ENCODE peak calls at places on chromosome 1, in nine cellular contexts. One of them, this sample, is unnamed.

GRCh38 chr1:23793018-23793781 is 2.3 kb downstream of the LYPLA2 start:
- DNase-seq in naive thymus-derived CD4-positive, alpha-beta T cell: peak
- DNase-seq in brain microvascular endothelial cell: no peak
- DNase-seq in ureter: no peak
- DNase-seq in activated T-helper 1 cell treated with Interleukin-2 at 50 U/mL for 16 hours: no peak
- DNase-seq in M059J: peak
- DNase-seq in MV-4-11: peak
- DNase-seq in AG09319: no peak
- DNase-seq in ecto neural progenitor cell: no peak
- DNase-seq in this sample: no peak

GRCh38 chr1:218414060-218414728 is 69.1 kb downstream of the TGFB2 start:
- DNase-seq in naive thymus-derived CD4-positive, alpha-beta T cell: no peak
- DNase-seq in brain microvascular endothelial cell: no peak
- DNase-seq in ureter: no peak
- DNase-seq in activated T-helper 1 cell treated with Interleukin-2 at 50 U/mL for 16 hours: no peak
- DNase-seq in M059J: no peak
- DNase-seq in MV-4-11: peak
- DNase-seq in AG09319: no peak
- DNase-seq in ecto neural progenitor cell: no peak
- DNase-seq in this sample: no peak

GRCh38 chr1:106944721-106945120 is 111.8 kb upstream of the PRMT6 start:
- DNase-seq in naive thymus-derived CD4-positive, alpha-beta T cell: no peak
- DNase-seq in brain microvascular endothelial cell: no peak
- DNase-seq in ureter: no peak
- DNase-seq in activated T-helper 1 cell treated with Interleukin-2 at 50 U/mL for 16 hours: no peak
- DNase-seq in M059J: no peak
- DNase-seq in MV-4-11: no peak
- DNase-seq in AG09319: no peak
- DNase-seq in ecto neural progenitor cell: no peak
- DNase-seq in this sample: no peak

GRCh38 chr1:1754051-1754815 is 24.0 kb downstream of the NADK start:
- DNase-seq in naive thymus-derived CD4-positive, alpha-beta T cell: no peak
- DNase-seq in brain microvascular endothelial cell: no peak
- DNase-seq in ureter: no peak
- DNase-seq in activated T-helper 1 cell treated with Interleukin-2 at 50 U/mL for 16 hours: no peak
- DNase-seq in M059J: no peak
- DNase-seq in MV-4-11: no peak
- DNase-seq in AG09319: no peak
- DNase-seq in ecto neural progenitor cell: no peak
- DNase-seq in this sample: no peak

GRCh38 chr1:24903011-24903461 is 27.0 kb downstream of the RUNX3 start:
- DNase-seq in naive thymus-derived CD4-positive, alpha-beta T cell: no peak
- DNase-seq in brain microvascular endothelial cell: no peak
- DNase-seq in ureter: no peak
- DNase-seq in activated T-helper 1 cell treated with Interleukin-2 at 50 U/mL for 16 hours: no peak
- DNase-seq in M059J: no peak
- DNase-seq in MV-4-11: no peak
- DNase-seq in AG09319: no peak
- DNase-seq in ecto neural progenitor cell: no peak
- DNase-seq in this sample: no peak

GRCh38 chr1:30197959-30198760 is 525.2 kb downstream of the MATN1 start:
- DNase-seq in naive thymus-derived CD4-positive, alpha-beta T cell: no peak
- DNase-seq in brain microvascular endothelial cell: no peak
- DNase-seq in ureter: no peak
- DNase-seq in activated T-helper 1 cell treated with Interleukin-2 at 50 U/mL for 16 hours: no peak
- DNase-seq in M059J: no peak
- DNase-seq in MV-4-11: no peak
- DNase-seq in AG09319: no peak
- DNase-seq in ecto neural progenitor cell: no peak
- DNase-seq in this sample: no peak

GRCh38 chr1:147892731-147893214 is 9.8 kb upstream of the GJA8 start:
- DNase-seq in naive thymus-derived CD4-positive, alpha-beta T cell: peak
- DNase-seq in brain microvascular endothelial cell: peak
- DNase-seq in ureter: no peak
- DNase-seq in activated T-helper 1 cell treated with Interleukin-2 at 50 U/mL for 16 hours: no peak
- DNase-seq in M059J: peak
- DNase-seq in MV-4-11: peak
- DNase-seq in AG09319: peak
- DNase-seq in ecto neural progenitor cell: no peak
- DNase-seq in this sample: peak

GRCh38 chr1:209416009-209416408 is 167.5 kb upstream of the CAMK1G start:
- DNase-seq in naive thymus-derived CD4-positive, alpha-beta T cell: no peak
- DNase-seq in brain microvascular endothelial cell: no peak
- DNase-seq in ureter: peak
- DNase-seq in activated T-helper 1 cell treated with Interleukin-2 at 50 U/mL for 16 hours: no peak
- DNase-seq in M059J: peak
- DNase-seq in MV-4-11: no peak
- DNase-seq in AG09319: no peak
- DNase-seq in ecto neural progenitor cell: no peak
- DNase-seq in this sample: no peak

GRCh38 chr1:101003012-101003650 is 22.5 kb downstream of the DPH5 start:
- DNase-seq in naive thymus-derived CD4-positive, alpha-beta T cell: no peak
- DNase-seq in brain microvascular endothelial cell: no peak
- DNase-seq in ureter: no peak
- DNase-seq in activated T-helper 1 cell treated with Interleukin-2 at 50 U/mL for 16 hours: no peak
- DNase-seq in M059J: peak
- DNase-seq in MV-4-11: no peak
- DNase-seq in AG09319: no peak
- DNase-seq in ecto neural progenitor cell: no peak
- DNase-seq in this sample: no peak

GRCh38 chr1:26848947-26849774 is 13.8 kb upstream of the SFN start:
- DNase-seq in naive thymus-derived CD4-positive, alpha-beta T cell: no peak
- DNase-seq in brain microvascular endothelial cell: peak
- DNase-seq in ureter: no peak
- DNase-seq in activated T-helper 1 cell treated with Interleukin-2 at 50 U/mL for 16 hours: no peak
- DNase-seq in M059J: peak
- DNase-seq in MV-4-11: no peak
- DNase-seq in AG09319: peak
- DNase-seq in ecto neural progenitor cell: no peak
- DNase-seq in this sample: no peak

GRCh38 chr1:207844374-207844773 is 66.6 kb downstream of the CD34 start:
- DNase-seq in naive thymus-derived CD4-positive, alpha-beta T cell: no peak
- DNase-seq in brain microvascular endothelial cell: no peak
- DNase-seq in ureter: no peak
- DNase-seq in activated T-helper 1 cell treated with Interleukin-2 at 50 U/mL for 16 hours: no peak
- DNase-seq in M059J: no peak
- DNase-seq in MV-4-11: peak
- DNase-seq in AG09319: no peak
- DNase-seq in ecto neural progenitor cell: no peak
- DNase-seq in this sample: no peak

GRCh38 chr1:32249831-32250525 is 1.1 kb upstream of the LCK start:
- DNase-seq in naive thymus-derived CD4-positive, alpha-beta T cell: peak
- DNase-seq in brain microvascular endothelial cell: no peak
- DNase-seq in ureter: peak
- DNase-seq in activated T-helper 1 cell treated with Interleukin-2 at 50 U/mL for 16 hours: peak
- DNase-seq in M059J: peak
- DNase-seq in MV-4-11: peak
- DNase-seq in AG09319: no peak
- DNase-seq in ecto neural progenitor cell: no peak
- DNase-seq in this sample: peak

GRCh38 chr1:168470821-168471473 is 72.8 kb downstream of the XCL2 start:
- DNase-seq in naive thymus-derived CD4-positive, alpha-beta T cell: no peak
- DNase-seq in brain microvascular endothelial cell: peak
- DNase-seq in ureter: no peak
- DNase-seq in activated T-helper 1 cell treated with Interleukin-2 at 50 U/mL for 16 hours: no peak
- DNase-seq in M059J: peak
- DNase-seq in MV-4-11: peak
- DNase-seq in AG09319: peak
- DNase-seq in ecto neural progenitor cell: no peak
- DNase-seq in this sample: no peak

GRCh38 chr1:160499631-160500030 is 23.4 kb downstream of the SLAMF6 start:
- DNase-seq in naive thymus-derived CD4-positive, alpha-beta T cell: no peak
- DNase-seq in brain microvascular endothelial cell: no peak
- DNase-seq in ureter: no peak
- DNase-seq in activated T-helper 1 cell treated with Interleukin-2 at 50 U/mL for 16 hours: no peak
- DNase-seq in M059J: no peak
- DNase-seq in MV-4-11: no peak
- DNase-seq in AG09319: no peak
- DNase-seq in ecto neural progenitor cell: no peak
- DNase-seq in this sample: no peak

GRCh38 chr1:55503663-55504305 is 288.6 kb upstream of the USP24 start:
- DNase-seq in naive thymus-derived CD4-positive, alpha-beta T cell: no peak
- DNase-seq in brain microvascular endothelial cell: no peak
- DNase-seq in ureter: no peak
- DNase-seq in activated T-helper 1 cell treated with Interleukin-2 at 50 U/mL for 16 hours: no peak
- DNase-seq in M059J: peak
- DNase-seq in MV-4-11: no peak
- DNase-seq in AG09319: peak
- DNase-seq in ecto neural progenitor cell: no peak
- DNase-seq in this sample: no peak

GRCh38 chr1:61056674-61057439 is 25.5 kb upstream of the NFIA start:
- DNase-seq in naive thymus-derived CD4-positive, alpha-beta T cell: peak
- DNase-seq in brain microvascular endothelial cell: peak
- DNase-seq in ureter: peak
- DNase-seq in activated T-helper 1 cell treated with Interleukin-2 at 50 U/mL for 16 hours: no peak
- DNase-seq in M059J: no peak
- DNase-seq in MV-4-11: no peak
- DNase-seq in AG09319: no peak
- DNase-seq in ecto neural progenitor cell: peak
- DNase-seq in this sample: peak

GRCh38 chr1:109767596-109768334 is 4.0 kb upstream of the EPS8L3 start:
- DNase-seq in naive thymus-derived CD4-positive, alpha-beta T cell: no peak
- DNase-seq in brain microvascular endothelial cell: no peak
- DNase-seq in ureter: no peak
- DNase-seq in activated T-helper 1 cell treated with Interleukin-2 at 50 U/mL for 16 hours: no peak
- DNase-seq in M059J: no peak
- DNase-seq in MV-4-11: no peak
- DNase-seq in AG09319: no peak
- DNase-seq in ecto neural progenitor cell: no peak
- DNase-seq in this sample: no peak

GRCh38 chr1:213669964-213670691 is 317.6 kb upstream of the PROX1 start:
- DNase-seq in naive thymus-derived CD4-positive, alpha-beta T cell: peak
- DNase-seq in brain microvascular endothelial cell: no peak
- DNase-seq in ureter: no peak
- DNase-seq in activated T-helper 1 cell treated with Interleukin-2 at 50 U/mL for 16 hours: no peak
- DNase-seq in M059J: no peak
- DNase-seq in MV-4-11: no peak
- DNase-seq in AG09319: no peak
- DNase-seq in ecto neural progenitor cell: no peak
- DNase-seq in this sample: no peak

GRCh38 chr1:232174306-232174705 is 455.6 kb downstream of the SIPA1L2 start:
- DNase-seq in naive thymus-derived CD4-positive, alpha-beta T cell: no peak
- DNase-seq in brain microvascular endothelial cell: no peak
- DNase-seq in ureter: no peak
- DNase-seq in activated T-helper 1 cell treated with Interleukin-2 at 50 U/mL for 16 hours: no peak
- DNase-seq in M059J: no peak
- DNase-seq in MV-4-11: no peak
- DNase-seq in AG09319: no peak
- DNase-seq in ecto neural progenitor cell: no peak
- DNase-seq in this sample: no peak

GRCh38 chr1:88618331-88618730 is 65.7 kb upstream of the PKN2 start:
- DNase-seq in naive thymus-derived CD4-positive, alpha-beta T cell: no peak
- DNase-seq in brain microvascular endothelial cell: no peak
- DNase-seq in ureter: no peak
- DNase-seq in activated T-helper 1 cell treated with Interleukin-2 at 50 U/mL for 16 hours: no peak
- DNase-seq in M059J: no peak
- DNase-seq in MV-4-11: no peak
- DNase-seq in AG09319: no peak
- DNase-seq in ecto neural progenitor cell: no peak
- DNase-seq in this sample: no peak

GRCh38 chr1:41240806-41241747 is 1.0 kb downstream of the SCMH1 start:
- DNase-seq in naive thymus-derived CD4-positive, alpha-beta T cell: peak
- DNase-seq in brain microvascular endothelial cell: no peak
- DNase-seq in ureter: peak
- DNase-seq in activated T-helper 1 cell treated with Interleukin-2 at 50 U/mL for 16 hours: peak
- DNase-seq in M059J: peak
- DNase-seq in MV-4-11: peak
- DNase-seq in AG09319: no peak
- DNase-seq in ecto neural progenitor cell: no peak
- DNase-seq in this sample: peak

GRCh38 chr1:15727866-15728534 is 8.1 kb upstream of the SLC25A34 start:
- DNase-seq in naive thymus-derived CD4-positive, alpha-beta T cell: no peak
- DNase-seq in brain microvascular endothelial cell: no peak
- DNase-seq in ureter: no peak
- DNase-seq in activated T-helper 1 cell treated with Interleukin-2 at 50 U/mL for 16 hours: no peak
- DNase-seq in M059J: no peak
- DNase-seq in MV-4-11: no peak
- DNase-seq in AG09319: no peak
- DNase-seq in ecto neural progenitor cell: no peak
- DNase-seq in this sample: no peak

GRCh38 chr1:196114193-196114592 is 494.0 kb downstream of the KCNT2 start:
- DNase-seq in naive thymus-derived CD4-positive, alpha-beta T cell: no peak
- DNase-seq in brain microvascular endothelial cell: peak
- DNase-seq in ureter: no peak
- DNase-seq in activated T-helper 1 cell treated with Interleukin-2 at 50 U/mL for 16 hours: no peak
- DNase-seq in M059J: no peak
- DNase-seq in MV-4-11: no peak
- DNase-seq in AG09319: no peak
- DNase-seq in ecto neural progenitor cell: no peak
- DNase-seq in this sample: no peak

GRCh38 chr1:79790950-79791349 is 784.4 kb upstream of the ADGRL4 start:
- DNase-seq in naive thymus-derived CD4-positive, alpha-beta T cell: no peak
- DNase-seq in brain microvascular endothelial cell: no peak
- DNase-seq in ureter: no peak
- DNase-seq in activated T-helper 1 cell treated with Interleukin-2 at 50 U/mL for 16 hours: no peak
- DNase-seq in M059J: no peak
- DNase-seq in MV-4-11: no peak
- DNase-seq in AG09319: no peak
- DNase-seq in ecto neural progenitor cell: no peak
- DNase-seq in this sample: no peak

GRCh38 chr1:201554167-201554600 is 15.3 kb downstream of the NAV1 start:
- DNase-seq in naive thymus-derived CD4-positive, alpha-beta T cell: no peak
- DNase-seq in brain microvascular endothelial cell: no peak
- DNase-seq in ureter: no peak
- DNase-seq in activated T-helper 1 cell treated with Interleukin-2 at 50 U/mL for 16 hours: no peak
- DNase-seq in M059J: no peak
- DNase-seq in MV-4-11: no peak
- DNase-seq in AG09319: no peak
- DNase-seq in ecto neural progenitor cell: no peak
- DNase-seq in this sample: no peak

GRCh38 chr1:4510276-4510691 is 144.1 kb upstream of the AJAP1 start:
- DNase-seq in naive thymus-derived CD4-positive, alpha-beta T cell: no peak
- DNase-seq in brain microvascular endothelial cell: no peak
- DNase-seq in ureter: no peak
- DNase-seq in activated T-helper 1 cell treated with Interleukin-2 at 50 U/mL for 16 hours: no peak
- DNase-seq in M059J: no peak
- DNase-seq in MV-4-11: no peak
- DNase-seq in AG09319: no peak
- DNase-seq in ecto neural progenitor cell: no peak
- DNase-seq in this sample: no peak

This sample was measured in T-helper 22 cell.